ENCODE peak calls at places on chromosomes 11 and 22, in ten cellular contexts. L, X, K, P, G, S, F, Q, Z and J are unnamed samples.

GRCh38 chr11:125378083-125378482 is 118.0 kb downstream of the FEZ1 start:
- DNase-seq in L (no peak), X (no peak), K (no peak), P (peak), G (no peak), S (no peak), F (no peak), Q (no peak), Z (no peak), J (no peak)

GRCh38 chr11:13287026-13287425 is 9.4 kb downstream of the BMAL1 start:
- DNase-seq in L (no peak), X (no peak), K (no peak), P (no peak), G (no peak), S (no peak), F (no peak), Q (no peak), Z (no peak), J (no peak)

GRCh38 chr11:111123463-111124398 is 121.8 kb upstream of the POU2AF2 start:
- DNase-seq in L (no peak), X (no peak), K (no peak), P (no peak), G (no peak), S (no peak), F (no peak), Q (no peak), Z (no peak), J (no peak)

GRCh38 chr11:76623171-76623883 is 47.2 kb downstream of the LRRC32 start:
- DNase-seq in L (no peak), X (no peak), K (no peak), P (peak), G (peak), S (no peak), F (peak), Q (no peak), Z (no peak), J (no peak)

GRCh38 chr11:67252831-67253239 is 13.4 kb upstream of the GRK2 start:
- DNase-seq in L (no peak), X (peak), K (no peak), P (no peak), G (peak), S (no peak), F (peak), Q (no peak), Z (no peak), J (no peak)

GRCh38 chr22:37904572-37905533 is 1.2 kb upstream of the MICALL1 start:
- DNase-seq in L (peak), X (peak), K (peak), P (no peak), G (no peak), S (peak), F (peak), Q (peak), Z (no peak), J (no peak)

GRCh38 chr11:13970986-13971385 is 8.5 kb downstream of the SPON1 start:
- DNase-seq in L (no peak), X (peak), K (peak), P (no peak), G (no peak), S (no peak), F (no peak), Q (no peak), Z (peak), J (no peak)

GRCh38 chr11:110362916-110363574 is 66.6 kb upstream of the RDX start:
- DNase-seq in L (no peak), X (no peak), K (peak), P (no peak), G (no peak), S (no peak), F (no peak), Q (no peak), Z (no peak), J (no peak)

GRCh38 chr11:81303265-81303664 is 1430.4 kb downstream of the FAM181B start:
- DNase-seq in L (no peak), X (no peak), K (no peak), P (no peak), G (no peak), S (no peak), F (no peak), Q (no peak), Z (no peak), J (no peak)

GRCh38 chr11:86244063-86244521 is 461 bp upstream of the EED start:
- DNase-seq in L (peak), X (peak), K (peak), P (peak), G (no peak), S (peak), F (peak), Q (peak), Z (peak), J (peak)

GRCh38 chr11:1559103-1559951 is 12.7 kb downstream of the DUSP8 start:
- DNase-seq in L (peak), X (peak), K (peak), P (peak), G (no peak), S (peak), F (peak), Q (no peak), Z (peak), J (peak)

GRCh38 chr11:15128621-15129020 is 13.9 kb downstream of the INSC start:
- DNase-seq in L (no peak), X (no peak), K (no peak), P (no peak), G (no peak), S (no peak), F (no peak), Q (no peak), Z (no peak), J (no peak)

GRCh38 chr22:37193629-37194191 is 5.7 kb upstream of the C1QTNF6 start:
- DNase-seq in L (peak), X (no peak), K (no peak), P (no peak), G (no peak), S (no peak), F (peak), Q (no peak), Z (no peak), J (no peak)

GRCh38 chr22:37636186-37636948 is 3.1 kb upstream of the SH3BP1 start:
- DNase-seq in L (no peak), X (no peak), K (peak), P (peak), G (no peak), S (no peak), F (no peak), Q (no peak), Z (no peak), J (no peak)

GRCh38 chr11:2928605-2929510 is at the start of gene PHLDA2:
- DNase-seq in L (no peak), X (peak), K (peak), P (peak), G (no peak), S (no peak), F (peak), Q (no peak), Z (no peak), J (no peak)
- TF ChIP-seq POLR2A in L (no peak), X (peak), K (peak), P (no peak), G (no peak), S (no peak), F (peak), Q (no peak), Z (no peak), J (peak)

GRCh38 chr11:63736864-63737263 is 31.7 kb downstream of the ZFTA start:
- DNase-seq in L (no peak), X (no peak), K (no peak), P (no peak), G (no peak), S (no peak), F (no peak), Q (no peak), Z (no peak), J (no peak)

GRCh38 chr11:63737718-63738117 is 30.9 kb downstream of the ZFTA start:
- DNase-seq in L (no peak), X (no peak), K (no peak), P (no peak), G (no peak), S (no peak), F (no peak), Q (no peak), Z (no peak), J (no peak)

GRCh38 chr11:63738720-63739360 is 29.7 kb downstream of the ZFTA start:
- DNase-seq in L (peak), X (peak), K (peak), P (no peak), G (no peak), S (peak), F (peak), Q (peak), Z (peak), J (peak)
- TF ChIP-seq POLR2A in L (no peak), X (no peak), K (no peak), P (no peak), G (no peak), S (no peak), F (no peak), Q (no peak), Z (no peak), J (no peak)

DNA sequence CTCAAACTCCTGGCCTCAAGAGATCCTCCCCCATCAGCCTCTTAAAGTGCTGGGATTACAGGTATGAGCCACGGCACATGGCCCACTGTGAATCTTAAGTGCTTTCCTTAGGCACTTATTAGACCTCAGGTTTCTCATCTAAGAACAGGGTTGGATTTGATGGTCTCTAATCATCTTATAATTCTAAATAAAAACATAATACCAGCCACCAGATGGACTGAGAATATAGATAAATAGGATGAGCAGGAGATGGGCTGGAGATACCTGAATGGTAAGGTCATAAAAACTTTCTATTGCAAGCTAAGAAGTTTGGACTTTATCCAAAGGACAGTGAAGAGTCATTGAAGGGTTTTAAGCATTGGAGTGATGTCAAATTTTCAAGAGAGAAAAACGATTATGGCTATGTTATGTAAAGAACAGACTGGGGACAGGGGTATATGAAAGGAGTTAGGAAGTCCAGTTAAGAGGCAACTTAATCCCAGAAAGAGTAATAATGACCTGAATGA is 85.2 kb downstream of the RELT start:
- DNase-seq in L (no peak), X (no peak), K (no peak), P (no peak), G (no peak), S (no peak), F (no peak), Q (no peak), Z (no peak), J (no peak)
- TF ChIP-seq POLR2A in L (no peak), X (no peak), K (no peak), P (no peak), G (no peak), S (no peak), F (no peak), Q (no peak), Z (no peak), J (no peak)

GRCh38 chr11:75429902-75430691 is 2.9 kb downstream of the KLHL35 start:
- DNase-seq in L (no peak), X (peak), K (peak), P (peak), G (no peak), S (no peak), F (peak), Q (no peak), Z (no peak), J (peak)
- TF ChIP-seq POLR2A in L (no peak), X (peak), K (no peak), P (no peak), G (no peak), S (no peak), F (no peak), Q (no peak), Z (no peak), J (peak)

GRCh38 chr11:64802370-64803162 is 448 bp downstream of the MAP4K2 start:
- DNase-seq in L (peak), X (no peak), K (no peak), P (peak), G (no peak), S (no peak), F (peak), Q (no peak), Z (no peak), J (no peak)
- TF ChIP-seq POLR2A in L (no peak), X (peak), K (no peak), P (no peak), G (no peak), S (no peak), F (no peak), Q (no peak), Z (no peak), J (no peak)

DNA sequence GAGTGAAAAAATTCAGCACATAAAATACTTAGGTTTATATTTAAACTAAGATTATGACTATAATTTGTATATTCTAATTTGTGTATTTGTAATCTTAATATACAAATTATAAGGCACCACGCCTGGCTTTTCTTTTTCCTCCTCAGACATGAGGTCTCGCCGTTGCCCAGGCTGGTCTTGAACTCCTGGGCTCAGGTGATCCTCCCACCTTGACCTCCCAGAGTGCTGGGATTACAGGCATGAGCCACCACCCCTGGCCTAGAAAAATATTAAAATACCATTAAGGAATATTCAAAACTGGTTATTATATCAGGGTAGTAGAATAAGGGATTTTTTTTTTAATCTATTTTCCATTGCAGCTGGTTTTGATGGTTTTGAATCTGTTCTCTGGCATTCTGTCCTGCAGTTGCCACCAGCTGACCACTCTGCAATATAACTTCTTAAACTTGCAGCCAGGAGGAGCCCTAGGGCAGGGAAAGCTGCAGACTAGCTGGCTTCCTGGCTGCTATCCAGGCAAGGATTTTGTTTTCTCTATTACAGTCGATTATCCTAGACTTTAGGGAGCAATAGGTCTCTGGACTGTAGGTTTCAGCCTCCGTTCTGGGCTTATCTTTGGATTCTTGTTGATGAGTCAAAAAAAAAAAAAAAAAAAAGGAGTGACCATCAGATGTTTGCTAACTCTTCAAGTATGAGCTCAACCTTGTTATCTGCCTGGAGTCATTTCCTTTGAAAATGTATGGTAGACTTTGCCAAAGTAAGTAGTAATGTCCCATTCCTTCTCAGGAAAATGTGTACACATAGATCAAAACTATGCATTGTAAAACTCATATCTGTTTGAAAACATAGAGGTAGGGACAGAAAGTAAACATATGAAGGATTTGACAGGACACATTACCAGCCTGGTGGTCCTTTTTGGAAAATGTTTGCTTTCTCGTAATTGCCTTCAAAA is 13.2 kb downstream of the POLA2 start:
- DNase-seq in L (peak), X (peak), K (peak), P (peak), G (no peak), S (peak), F (peak), Q (peak), Z (peak), J (peak)
- TF ChIP-seq POLR2A in L (no peak), X (no peak), K (no peak), P (no peak), G (no peak), S (peak), F (no peak), Q (no peak), Z (no peak), J (no peak)

GRCh38 chr11:534592-535518 is 521 bp downstream of the HRAS start:
- DNase-seq in L (no peak), X (peak), K (peak), P (peak), G (no peak), S (peak), F (no peak), Q (peak), Z (peak), J (no peak)

GRCh38 chr11:535519-536454 is at the start of gene HRAS:
- DNase-seq in L (peak), X (peak), K (peak), P (peak), G (no peak), S (peak), F (peak), Q (peak), Z (peak), J (peak)

GRCh38 chr11:538431-539051 is 1.2 kb downstream of the LRRC56 start:
- DNase-seq in L (no peak), X (no peak), K (no peak), P (peak), G (no peak), S (no peak), F (no peak), Q (no peak), Z (no peak), J (no peak)

GRCh38 chr11:537622-538430 is 499 bp downstream of the LRRC56 start:
- DNase-seq in L (no peak), X (no peak), K (no peak), P (no peak), G (no peak), S (no peak), F (peak), Q (no peak), Z (no peak), J (no peak)

DNA sequence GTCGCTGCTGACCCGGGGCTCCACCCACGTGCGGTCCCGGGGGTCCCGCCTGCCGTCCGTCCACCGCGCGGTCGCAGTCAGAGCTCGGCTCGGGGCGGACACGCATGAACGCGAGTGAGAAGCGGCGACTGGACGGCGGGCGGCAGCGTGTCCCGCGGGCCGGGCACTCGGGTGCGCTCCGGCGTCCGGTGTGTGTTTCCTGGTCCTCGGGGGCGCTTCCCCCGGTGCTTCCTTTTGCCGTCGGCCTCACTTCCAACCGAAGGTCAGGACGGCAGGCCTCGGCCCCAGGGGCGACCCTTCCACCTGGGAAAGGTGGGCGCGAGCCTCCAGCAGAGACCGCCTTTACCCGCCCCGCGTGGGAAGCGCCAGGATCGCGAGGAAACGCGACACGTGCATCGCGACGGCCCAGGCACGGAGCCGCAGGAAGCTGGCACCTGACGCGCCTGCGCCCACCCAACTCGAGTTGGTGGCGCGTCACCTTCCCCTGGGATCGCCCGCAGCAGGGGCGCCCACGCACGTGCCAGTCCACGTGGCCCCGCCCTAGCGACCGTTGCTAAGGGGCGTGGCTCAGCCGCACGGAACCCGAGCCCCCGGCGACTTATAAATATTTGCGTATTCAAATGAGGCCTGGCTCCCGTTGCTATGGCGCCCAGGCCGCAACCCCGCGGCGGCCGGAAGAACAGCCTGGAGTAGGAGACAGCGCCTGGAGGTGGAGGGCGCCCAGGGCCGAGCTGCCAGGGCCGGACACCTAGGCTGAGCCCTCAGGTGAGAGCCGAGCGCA is at the start of gene LRRC56:
- DNase-seq in L (peak), X (peak), K (peak), P (peak), G (no peak), S (peak), F (peak), Q (peak), Z (peak), J (peak)
- TF ChIP-seq POLR2A in L (no peak), X (no peak), K (no peak), P (no peak), G (no peak), S (no peak), F (no peak), Q (no peak), Z (no peak), J (no peak)

GRCh38 chr11:26510756-26511155 is 61.3 kb downstream of the MUC15 start:
- DNase-seq in L (no peak), X (no peak), K (no peak), P (no peak), G (no peak), S (no peak), F (no peak), Q (no peak), Z (no peak), J (no peak)

GRCh38 chr11:26512196-26512595 is 59.9 kb downstream of the MUC15 start:
- DNase-seq in L (no peak), X (no peak), K (no peak), P (no peak), G (no peak), S (no peak), F (no peak), Q (no peak), Z (no peak), J (no peak)

GRCh38 chr11:26510201-26510600 is 61.9 kb downstream of the MUC15 start:
- DNase-seq in L (no peak), X (no peak), K (no peak), P (no peak), G (no peak), S (no peak), F (no peak), Q (no peak), Z (no peak), J (no peak)

GRCh38 chr11:26507229-26507628 is 64.8 kb downstream of the MUC15 start:
- DNase-seq in L (no peak), X (no peak), K (no peak), P (no peak), G (no peak), S (no peak), F (no peak), Q (no peak), Z (no peak), J (no peak)
- TF ChIP-seq POLR2A in L (no peak), X (no peak), K (no peak), P (no peak), G (no peak), S (no peak), F (no peak), Q (no peak), Z (no peak), J (no peak)

GRCh38 chr11:65743928-65744698 is 23.5 kb upstream of the RNASEH2C start:
- DNase-seq in L (no peak), X (peak), K (peak), P (no peak), G (no peak), S (no peak), F (no peak), Q (no peak), Z (no peak), J (no peak)
- TF ChIP-seq POLR2A in L (no peak), X (no peak), K (no peak), P (no peak), G (no peak), S (no peak), F (no peak), Q (no peak), Z (no peak), J (no peak)